ENCODE peak calls at places on chromosomes 5 and 9, in seven cellular contexts. L is IMR-90, P is pancreas, Z is psoas muscle, V is endodermal cell, H is mammary epithelial cell, W is PC-9. J is an unnamed sample.

GRCh38 chr5:42274913-42275312 is 148.3 kb upstream of the GHR start:
- DNase-seq in H (no peak), W (no peak), P (no peak), V (no peak), Z (no peak), L (no peak), J (no peak)

GRCh38 chr5:148831590-148832565 is 5.5 kb downstream of the ADRB2 start:
- DNase-seq in Z (no peak), H (no peak), W (no peak), V (no peak), P (no peak), L (no peak), J (no peak)

GRCh38 chr5:91528831-91529230 is 145.7 kb upstream of the ARRDC3 start:
- DNase-seq in V (no peak), L (no peak), W (no peak), H (no peak), Z (no peak), P (no peak), J (no peak)

GRCh38 chr5:28734396-28734795 is 1696.0 kb upstream of the CDH9 start:
- DNase-seq in P (no peak), W (no peak), L (no peak), H (peak; percentile 74), V (no peak), Z (no peak), J (no peak)

GRCh38 chr9:110932883-110933282 is 105.4 kb downstream of the LPAR1 start:
- DNase-seq in H (no peak), Z (no peak), V (no peak), W (no peak), L (no peak), P (no peak), J (no peak)

GRCh38 chr5:109803854-109804253 is 114.1 kb downstream of the MAN2A1 start:
- DNase-seq in V (no peak), Z (no peak), W (no peak), L (no peak), P (no peak), H (no peak), J (no peak)

GRCh38 chr9:2723666-2724065 is 6.4 kb downstream of the KCNV2 start:
- DNase-seq in W (no peak), V (no peak), P (no peak), L (no peak), Z (no peak), H (peak; percentile 41), J (no peak)

GRCh38 chr9:133490865-133491655 is 12.2 kb upstream of the SLC2A6 start:
- DNase-seq in L (no peak), V (no peak), P (peak; percentile 54), W (no peak), H (no peak), Z (peak; percentile 46), J (no peak)

GRCh38 chr5:163535290-163535689 is 29.9 kb downstream of the MAT2B start:
- DNase-seq in L (no peak), H (no peak), P (no peak), W (no peak), Z (no peak), V (no peak), J (no peak)

GRCh38 chr5:154087260-154087659 is 48.5 kb downstream of the MFAP3 start:
- DNase-seq in H (no peak), V (no peak), W (peak; percentile 79), Z (no peak), P (no peak), L (no peak), J (no peak)

GRCh38 chr9:129576546-129577543 is 44.1 kb downstream of the C9orf50 start:
- DNase-seq in P (no peak), L (peak; percentile 74), Z (no peak), H (no peak), V (no peak), W (no peak), J (no peak)

GRCh38 chr5:12467799-12468198 is 563.6 kb upstream of the CTNND2 start:
- DNase-seq in P (no peak), V (no peak), H (no peak), W (no peak), Z (no peak), L (no peak), J (no peak)

GRCh38 chr5:444226-444625 is 1.2 kb downstream of the EXOC3 start:
- DNase-seq in H (no peak), W (no peak), V (peak; percentile 21), P (no peak), L (no peak), Z (peak; percentile 35), J (no peak)

GRCh38 chr5:57488308-57488955 is 5.8 kb upstream of the ACTBL2 start:
- DNase-seq in W (no peak), V (no peak), Z (no peak), L (peak; percentile 86), P (no peak), H (peak; percentile 33), J (no peak)

GRCh38 chr9:99859395-99859980 is 37.8 kb downstream of the NR4A3 start:
- DNase-seq in P (no peak), Z (no peak), V (peak; percentile 53), H (peak; percentile 28), W (no peak), L (peak; percentile 42), J (no peak)

GRCh38 chr9:125343518-125344284 is 82.1 kb downstream of the GAPVD1 start:
- DNase-seq in Z (no peak), L (peak; percentile 76), V (peak; percentile 85), P (no peak), W (peak; percentile 64), H (peak; percentile 37), J (no peak)

GRCh38 chr9:98995059-98995665 is 51.5 kb downstream of the COL15A1 start:
- DNase-seq in W (no peak), V (peak; percentile 28), H (no peak), L (no peak), P (no peak), Z (peak; percentile 63), J (no peak)

GRCh38 chr5:133831506-133832224 is 136.8 kb downstream of the C5orf15 start:
- DNase-seq in L (peak; percentile 9), W (peak; percentile 83), Z (no peak), H (peak; percentile 41), V (peak; percentile 60), P (no peak), J (no peak)

GRCh38 chr9:108784128-108784490 is 71.7 kb downstream of the ACTL7B start:
- DNase-seq in H (no peak), W (no peak), L (no peak), Z (no peak), P (no peak), V (no peak), J (no peak)

GRCh38 chr9:129757045-129757444 is 4.2 kb upstream of the PTGES start:
- DNase-seq in V (no peak), L (no peak), Z (no peak), P (no peak), H (no peak), W (peak; percentile 48), J (no peak)

GRCh38 chr5:83744851-83745250 is 24.2 kb upstream of the HAPLN1 start:
- DNase-seq in P (no peak), L (peak; percentile 17), H (no peak), W (no peak), V (no peak), Z (no peak), J (no peak)

GRCh38 chr5:173201636-173202265 is 33.3 kb downstream of the NKX2-5 start:
- DNase-seq in Z (no peak), P (no peak), V (no peak), H (peak; percentile 80), L (peak; percentile 72), W (peak; percentile 85), J (no peak)

GRCh38 chr5:143200781-143201398 is 202.6 kb downstream of the NR3C1 start:
- DNase-seq in L (peak; percentile 81), H (peak; percentile 96), P (no peak), Z (peak; percentile 74), V (no peak), W (no peak), J (no peak)

GRCh38 chr9:128082173-128082572 is 14.1 kb downstream of the SLC25A25 start:
- DNase-seq in V (no peak), L (no peak), P (no peak), Z (no peak), H (peak; percentile 95), W (no peak), J (no peak)
- H3K4me1 ChIP-seq in V (peaks cover 3% of the 10 kb centered on the region), L (peaks cover 32% of the 10 kb centered on the region), P (peaks cover 39% of the 10 kb centered on the region), Z (peaks cover 38% of the 10 kb centered on the region), H (peaks cover 14% of the 10 kb centered on the region), W (peaks cover 36% of the 10 kb centered on the region), J (peaks cover 29% of the 10 kb centered on the region)

GRCh38 chr5:11355491-11355890 is 548.8 kb downstream of the CTNND2 start:
- DNase-seq in Z (no peak), P (no peak), H (no peak), W (no peak), V (no peak), L (no peak), J (no peak)
- TF ChIP-seq CTCF in Z (no peak), P (no peak), H (no peak), W (no peak), V (no peak), L (no peak), J (no peak)

GRCh38 chr9:38652486-38652885 is 32.1 kb upstream of the ANKRD18A start:
- DNase-seq in W (no peak), H (no peak), V (no peak), L (no peak), P (no peak), Z (no peak), J (no peak)

GRCh38 chr9:38649731-38650363 is 29.5 kb upstream of the ANKRD18A start:
- DNase-seq in W (no peak), V (no peak), P (no peak), L (no peak), Z (no peak), H (no peak), J (no peak)

GRCh38 chr9:38651400-38652042 is 31.1 kb upstream of the ANKRD18A start:
- DNase-seq in L (no peak), P (no peak), H (no peak), V (no peak), W (no peak), Z (no peak), J (no peak)

GRCh38 chr9:38650564-38650963 is 30.2 kb upstream of the ANKRD18A start:
- DNase-seq in V (no peak), L (no peak), P (no peak), Z (no peak), W (no peak), H (no peak), J (no peak)

GRCh38 chr9:38652044-38652443 is 31.6 kb upstream of the ANKRD18A start:
- DNase-seq in H (no peak), V (no peak), Z (no peak), P (no peak), L (no peak), W (no peak), J (no peak)
- H3K4me3 ChIP-seq in H (no peak overlapping the region), V (no peak overlapping the region), Z (no peak overlapping the region), P (no peak overlapping the region), L (no peak overlapping the region), W (no peak overlapping the region), J (no peak overlapping the region)

DNA sequence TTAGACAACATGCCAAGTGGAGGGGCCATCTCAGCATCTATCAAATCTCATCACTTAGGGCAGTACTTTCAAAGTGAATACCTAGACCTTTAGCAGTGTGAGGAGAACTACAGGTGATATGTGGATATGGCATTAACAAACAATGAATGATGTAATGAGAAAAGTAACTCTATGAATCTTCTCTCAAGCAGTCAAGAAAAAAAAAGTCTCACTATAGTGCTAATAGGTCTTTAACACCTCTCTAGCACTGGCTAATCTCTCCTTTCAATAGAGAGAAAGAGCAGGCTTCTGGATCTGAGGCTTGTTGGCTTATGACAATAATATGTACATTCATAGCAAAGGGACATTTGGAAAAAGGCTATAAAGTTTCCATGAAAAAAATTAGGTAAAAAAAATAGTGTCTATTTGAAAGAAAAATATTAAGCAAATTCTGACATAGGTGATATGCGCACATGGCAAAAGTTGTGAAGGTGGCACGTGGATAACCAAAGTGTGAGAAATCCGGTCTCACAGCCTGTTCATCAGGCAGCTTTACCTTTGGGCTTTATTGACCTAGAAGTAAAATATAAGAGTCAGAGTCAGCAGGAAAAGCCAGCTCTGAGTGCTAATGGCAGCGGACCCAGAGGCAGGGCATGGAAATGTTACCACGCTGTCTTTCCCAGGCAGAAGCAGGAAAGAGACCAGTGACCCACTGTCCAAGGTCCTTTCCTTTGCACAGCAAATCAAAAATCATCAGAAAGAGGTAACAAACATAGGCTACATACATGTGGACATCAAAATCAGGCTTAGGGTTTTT is 203.4 kb downstream of the EFNA5 start:
- DNase-seq in L (no peak), H (no peak), V (peak; percentile 60), W (peak; percentile 55), P (no peak), Z (no peak), J (no peak)
- H3K4me1 ChIP-seq in L (peaks cover 14% of the 10 kb centered on the region), H (peaks cover 66% of the 10 kb centered on the region), V (peaks cover 26% of the 10 kb centered on the region), W (peaks cover 76% of the 10 kb centered on the region), P (no peaks in the 10 kb centered on the region), Z (no peaks in the 10 kb centered on the region), J (peaks cover 15% of the 10 kb centered on the region)

J was measured in Caco-2.